ENCODE peak calls at places on chromosomes 5 and 9, in seven cellular contexts. One of them, this sample, is unnamed.

GRCh38 chr5:120507826-120508463 is 43.8 kb downstream of the PRR16 start:
- DNase-seq in K562: no peak
- DNase-seq in GM12892: no peak
- DNase-seq in SK-N-SH: no peak
- DNase-seq in HepG2: no peak
- DNase-seq in H1: no peak
- DNase-seq in GM12878: no peak
- DNase-seq in this sample: no peak

GRCh38 chr5:132466453-132467291 is 23.9 kb downstream of the IRF1 start:
- DNase-seq in K562: no peak
- DNase-seq in GM12892: no peak
- DNase-seq in SK-N-SH: no peak
- DNase-seq in HepG2: peak
- DNase-seq in H1: no peak
- DNase-seq in GM12878: peak
- DNase-seq in this sample: no peak

GRCh38 chr9:5488616-5489015 is 21.7 kb upstream of the PDCD1LG2 start:
- DNase-seq in K562: no peak
- DNase-seq in GM12892: no peak
- DNase-seq in SK-N-SH: no peak
- DNase-seq in HepG2: no peak
- DNase-seq in H1: no peak
- DNase-seq in GM12878: no peak
- DNase-seq in this sample: no peak

GRCh38 chr5:54301215-54301614 is 9.2 kb downstream of the ARL15 start:
- DNase-seq in K562: no peak
- DNase-seq in GM12892: no peak
- DNase-seq in SK-N-SH: no peak
- DNase-seq in HepG2: no peak
- DNase-seq in H1: no peak
- DNase-seq in GM12878: no peak
- DNase-seq in this sample: no peak

GRCh38 chr5:68251804-68252648 is 36.5 kb downstream of the PIK3R1 start:
- DNase-seq in K562: no peak
- DNase-seq in GM12892: no peak
- DNase-seq in SK-N-SH: peak
- DNase-seq in HepG2: no peak
- DNase-seq in H1: no peak
- DNase-seq in GM12878: no peak
- DNase-seq in this sample: no peak

GRCh38 chr9:35108461-35108860 is 5.5 kb upstream of the STOML2 start:
- DNase-seq in K562: no peak
- DNase-seq in GM12892: no peak
- DNase-seq in SK-N-SH: no peak
- DNase-seq in HepG2: no peak
- DNase-seq in H1: no peak
- DNase-seq in GM12878: no peak
- DNase-seq in this sample: no peak

GRCh38 chr5:123170816-123171345 is 81.8 kb downstream of the PRDM6 start:
- DNase-seq in K562: no peak
- DNase-seq in GM12892: no peak
- DNase-seq in SK-N-SH: peak
- DNase-seq in HepG2: no peak
- DNase-seq in H1: no peak
- DNase-seq in GM12878: no peak
- DNase-seq in this sample: no peak

GRCh38 chr5:93599427-93600146 is 16.6 kb downstream of the NR2F1 start:
- DNase-seq in K562: no peak
- DNase-seq in GM12892: no peak
- DNase-seq in SK-N-SH: peak
- DNase-seq in HepG2: no peak
- DNase-seq in H1: no peak
- DNase-seq in GM12878: no peak
- DNase-seq in this sample: no peak

GRCh38 chr5:93381057-93381456 is 200.0 kb downstream of the NR2F1-AS1 start:
- DNase-seq in K562: no peak
- DNase-seq in GM12892: no peak
- DNase-seq in SK-N-SH: no peak
- DNase-seq in HepG2: no peak
- DNase-seq in H1: no peak
- DNase-seq in GM12878: no peak
- DNase-seq in this sample: no peak

GRCh38 chr9:8451146-8451545 is 651.6 kb upstream of the DMAC1 start:
- DNase-seq in K562: no peak
- DNase-seq in GM12892: no peak
- DNase-seq in SK-N-SH: no peak
- DNase-seq in HepG2: no peak
- DNase-seq in H1: no peak
- DNase-seq in GM12878: no peak
- DNase-seq in this sample: no peak

GRCh38 chr5:123116063-123116462 is 27.0 kb downstream of the PRDM6 start:
- DNase-seq in K562: no peak
- DNase-seq in GM12892: no peak
- DNase-seq in SK-N-SH: no peak
- DNase-seq in HepG2: no peak
- DNase-seq in H1: no peak
- DNase-seq in GM12878: no peak
- DNase-seq in this sample: no peak

GRCh38 chr5:117315170-117315569 is 740.5 kb upstream of the SEMA6A start:
- DNase-seq in K562: no peak
- DNase-seq in GM12892: no peak
- DNase-seq in SK-N-SH: no peak
- DNase-seq in HepG2: no peak
- DNase-seq in H1: no peak
- DNase-seq in GM12878: no peak
- DNase-seq in this sample: no peak

GRCh38 chr5:151123897-151124751 is 33.5 kb downstream of the ANXA6 start:
- DNase-seq in K562: no peak
- DNase-seq in GM12892: peak
- DNase-seq in SK-N-SH: no peak
- DNase-seq in HepG2: no peak
- DNase-seq in H1: no peak
- DNase-seq in GM12878: peak
- DNase-seq in this sample: peak

GRCh38 chr5:29161897-29162296 is 2031.6 kb upstream of the CDH6 start:
- DNase-seq in K562: no peak
- DNase-seq in GM12892: no peak
- DNase-seq in SK-N-SH: no peak
- DNase-seq in HepG2: no peak
- DNase-seq in H1: no peak
- DNase-seq in GM12878: no peak
- DNase-seq in this sample: no peak

GRCh38 chr9:76877961-76878360 is 28.0 kb downstream of the PRUNE2 start:
- DNase-seq in K562: no peak
- DNase-seq in GM12892: no peak
- DNase-seq in SK-N-SH: no peak
- DNase-seq in HepG2: no peak
- DNase-seq in H1: no peak
- DNase-seq in GM12878: no peak
- DNase-seq in this sample: no peak

GRCh38 chr5:66989286-66989685 is 207.3 kb downstream of the CD180 start:
- DNase-seq in K562: no peak
- DNase-seq in GM12892: no peak
- DNase-seq in SK-N-SH: no peak
- DNase-seq in HepG2: peak
- DNase-seq in H1: no peak
- DNase-seq in GM12878: no peak
- DNase-seq in this sample: no peak

GRCh38 chr9:4277531-4277991 is 22.3 kb downstream of the GLIS3 start:
- DNase-seq in K562: no peak
- DNase-seq in GM12892: no peak
- DNase-seq in SK-N-SH: no peak
- DNase-seq in HepG2: no peak
- DNase-seq in H1: no peak
- DNase-seq in GM12878: no peak
- DNase-seq in this sample: no peak

GRCh38 chr5:171596391-171596878 is 177.0 kb downstream of the FGF18 start:
- DNase-seq in K562: no peak
- DNase-seq in GM12892: no peak
- DNase-seq in SK-N-SH: no peak
- DNase-seq in HepG2: no peak
- DNase-seq in H1: peak
- DNase-seq in GM12878: no peak
- DNase-seq in this sample: no peak

DNA sequence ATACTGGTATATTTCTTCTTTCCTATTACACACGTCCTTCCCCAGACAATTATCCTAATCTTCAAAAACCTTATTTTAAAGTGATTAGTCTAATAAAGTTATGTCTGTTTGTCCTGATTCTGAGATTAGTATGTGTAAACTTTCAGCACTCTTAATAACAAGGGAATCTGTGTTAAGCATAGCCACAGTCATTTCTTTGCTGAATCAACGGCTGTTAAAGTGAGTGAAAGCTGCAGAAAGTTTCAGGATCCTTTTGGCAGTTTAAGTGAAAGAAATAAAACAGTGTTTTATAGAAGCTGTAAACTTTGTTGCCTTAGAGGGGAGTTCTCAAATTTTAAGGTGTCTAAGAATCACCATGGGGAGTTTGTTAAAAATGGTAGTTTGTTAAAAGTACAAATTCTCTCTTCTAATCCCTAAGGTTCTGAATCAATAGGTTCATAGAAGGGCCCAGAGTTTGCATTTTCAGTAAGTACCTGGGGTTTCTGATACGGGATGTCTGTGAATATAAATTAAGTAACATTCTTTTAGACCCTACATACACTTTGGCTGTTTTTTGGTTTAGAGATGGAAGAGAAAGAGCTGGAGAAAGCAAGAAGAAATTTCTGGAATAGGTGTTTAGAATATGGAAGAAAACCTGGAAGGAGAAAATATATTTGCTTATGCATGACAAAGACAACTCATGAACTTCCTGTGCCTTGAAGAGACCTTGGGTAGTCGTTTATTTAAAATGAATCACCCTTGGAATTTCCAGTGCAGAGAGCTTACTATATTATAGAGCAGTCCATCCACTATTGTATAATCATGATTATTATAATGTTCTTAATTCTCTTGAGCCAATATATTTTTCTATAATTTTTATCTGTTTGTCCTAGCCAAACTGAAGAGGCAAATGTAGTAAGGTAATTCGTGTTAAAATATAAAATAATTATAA is 45.7 kb downstream of the SCAMP1 start:
- DNase-seq in K562: no peak
- DNase-seq in GM12892: no peak
- DNase-seq in SK-N-SH: no peak
- DNase-seq in HepG2: no peak
- DNase-seq in H1: no peak
- DNase-seq in GM12878: peak
- DNase-seq in this sample: no peak
- TF ChIP-seq TAF1 in K562: no peak
- TF ChIP-seq TAF1 in GM12892: no peak
- TF ChIP-seq TAF1 in SK-N-SH: no peak
- TF ChIP-seq TAF1 in HepG2: no peak
- TF ChIP-seq TAF1 in H1: no peak
- TF ChIP-seq TAF1 in GM12878: no peak
- TF ChIP-seq TAF1 in this sample: no peak

GRCh38 chr9:110514861-110515260 is 64.7 kb downstream of the SVEP1 start:
- DNase-seq in K562: no peak
- DNase-seq in GM12892: no peak
- DNase-seq in SK-N-SH: no peak
- DNase-seq in HepG2: no peak
- DNase-seq in H1: no peak
- DNase-seq in GM12878: no peak
- DNase-seq in this sample: no peak

GRCh38 chr9:110517483-110517882 is 62.1 kb downstream of the SVEP1 start:
- DNase-seq in K562: no peak
- DNase-seq in GM12892: no peak
- DNase-seq in SK-N-SH: no peak
- DNase-seq in HepG2: no peak
- DNase-seq in H1: no peak
- DNase-seq in GM12878: no peak
- DNase-seq in this sample: no peak

GRCh38 chr9:110521211-110521610 is 58.3 kb downstream of the SVEP1 start:
- DNase-seq in K562: no peak
- DNase-seq in GM12892: no peak
- DNase-seq in SK-N-SH: no peak
- DNase-seq in HepG2: no peak
- DNase-seq in H1: no peak
- DNase-seq in GM12878: no peak
- DNase-seq in this sample: no peak

GRCh38 chr9:110520120-110520701 is 59.3 kb downstream of the SVEP1 start:
- DNase-seq in K562: no peak
- DNase-seq in GM12892: no peak
- DNase-seq in SK-N-SH: no peak
- DNase-seq in HepG2: no peak
- DNase-seq in H1: no peak
- DNase-seq in GM12878: no peak
- DNase-seq in this sample: no peak
- TF ChIP-seq TAF1 in K562: no peak
- TF ChIP-seq TAF1 in GM12892: no peak
- TF ChIP-seq TAF1 in SK-N-SH: no peak
- TF ChIP-seq TAF1 in HepG2: no peak
- TF ChIP-seq TAF1 in H1: no peak
- TF ChIP-seq TAF1 in GM12878: no peak
- TF ChIP-seq TAF1 in this sample: no peak

DNA sequence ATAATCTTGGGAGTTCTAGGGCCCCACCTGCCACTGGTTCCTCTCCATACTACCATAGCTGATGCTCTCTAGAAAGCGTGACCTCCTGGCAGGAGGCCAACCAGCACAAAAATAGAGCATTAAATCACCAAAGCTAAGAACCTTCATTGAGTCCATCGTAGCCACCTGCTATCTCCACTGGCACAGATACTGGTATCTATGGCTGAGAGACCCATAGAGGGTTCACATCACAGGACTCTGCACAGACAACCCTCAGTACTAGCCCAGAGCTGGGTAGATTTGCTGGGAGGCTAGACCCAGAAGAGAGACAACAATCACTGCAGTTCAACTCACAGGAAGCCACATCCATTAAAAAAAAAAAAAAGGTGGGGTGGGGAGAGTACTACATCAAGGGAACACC is 509.1 kb downstream of the DTWD2 start:
- DNase-seq in K562: no peak
- DNase-seq in GM12892: no peak
- DNase-seq in SK-N-SH: no peak
- DNase-seq in HepG2: no peak
- DNase-seq in H1: no peak
- DNase-seq in GM12878: no peak
- DNase-seq in this sample: no peak
- TF ChIP-seq TAF1 in K562: no peak
- TF ChIP-seq TAF1 in GM12892: no peak
- TF ChIP-seq TAF1 in SK-N-SH: no peak
- TF ChIP-seq TAF1 in HepG2: no peak
- TF ChIP-seq TAF1 in H1: no peak
- TF ChIP-seq TAF1 in GM12878: no peak
- TF ChIP-seq TAF1 in this sample: no peak

DNA sequence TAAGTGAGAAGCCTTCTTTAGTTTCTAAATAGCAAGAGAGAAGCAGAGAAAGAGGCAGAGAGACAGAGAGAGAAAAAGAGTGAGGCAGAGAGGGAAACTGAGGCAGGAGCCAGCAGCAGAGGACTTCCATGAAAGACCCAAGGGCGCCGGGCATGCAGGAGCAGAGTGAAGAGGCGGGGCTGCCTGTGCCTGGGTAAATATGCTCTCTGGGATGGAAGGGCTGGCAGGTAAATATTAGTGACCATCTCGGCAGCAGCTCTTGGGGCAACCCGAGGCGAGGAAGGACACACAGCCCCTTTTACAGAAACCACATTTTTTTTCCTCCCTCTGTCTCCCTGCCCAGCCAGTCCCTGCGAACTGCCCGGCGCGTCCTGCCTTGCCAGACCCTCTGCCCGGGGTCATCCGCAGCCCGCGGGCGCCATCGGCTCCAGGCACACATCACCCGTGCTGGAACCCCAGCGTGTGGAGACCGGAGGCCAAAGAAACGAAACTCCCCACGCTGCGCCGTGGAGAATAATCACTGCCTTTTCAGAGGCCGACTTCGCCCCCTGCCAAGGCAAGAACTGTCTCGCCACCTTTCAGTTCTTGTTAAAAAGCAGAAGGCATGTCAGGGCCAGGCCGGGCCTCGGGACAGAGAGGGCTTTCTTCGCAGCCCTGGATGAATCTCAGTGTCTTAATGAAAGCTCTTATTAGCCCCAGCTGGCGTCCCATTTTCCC is 61.3 kb downstream of the BOD1 start:
- DNase-seq in K562: no peak
- DNase-seq in GM12892: no peak
- DNase-seq in SK-N-SH: peak
- DNase-seq in HepG2: peak
- DNase-seq in H1: no peak
- DNase-seq in GM12878: no peak
- DNase-seq in this sample: no peak
- TF ChIP-seq TAF1 in K562: no peak
- TF ChIP-seq TAF1 in GM12892: no peak
- TF ChIP-seq TAF1 in SK-N-SH: no peak
- TF ChIP-seq TAF1 in HepG2: no peak
- TF ChIP-seq TAF1 in H1: no peak
- TF ChIP-seq TAF1 in GM12878: no peak
- TF ChIP-seq TAF1 in this sample: no peak